ENCODE peak calls at places on chromosomes 13 and 19, in four cellular contexts. One of them, this sample, is unnamed.

GRCh38 chr13:45055198-45055901 is 65.0 kb upstream of the GTF2F2 start:
- DNase-seq in neuronal stem cell: no peak
- DNase-seq in substantia nigra: no peak
- DNase-seq in left ventricle myocardium inferior: no peak
- DNase-seq in this sample: no peak

GRCh38 chr19:50994129-50994528 is 7.3 kb downstream of the KLK8 start:
- DNase-seq in neuronal stem cell: no peak
- DNase-seq in substantia nigra: no peak
- DNase-seq in left ventricle myocardium inferior: no peak
- DNase-seq in this sample: no peak

GRCh38 chr19:33373701-33374405 is at the start of gene CEBPG:
- DNase-seq in neuronal stem cell: peak
- DNase-seq in substantia nigra: no peak
- DNase-seq in left ventricle myocardium inferior: peak
- DNase-seq in this sample: no peak

GRCh38 chr13:36778083-36778671 is 40.8 kb upstream of the RFXAP start:
- DNase-seq in neuronal stem cell: peak
- DNase-seq in substantia nigra: no peak
- DNase-seq in left ventricle myocardium inferior: no peak
- DNase-seq in this sample: no peak

GRCh38 chr13:77184455-77184854 is 142.4 kb downstream of the MYCBP2 start:
- DNase-seq in neuronal stem cell: no peak
- DNase-seq in substantia nigra: no peak
- DNase-seq in left ventricle myocardium inferior: no peak
- DNase-seq in this sample: no peak

GRCh38 chr19:42191855-42192254 is 25.6 kb downstream of the DEDD2 start:
- DNase-seq in neuronal stem cell: no peak
- DNase-seq in substantia nigra: no peak
- DNase-seq in left ventricle myocardium inferior: no peak
- DNase-seq in this sample: no peak

GRCh38 chr13:45564108-45564507 is 51.4 kb downstream of the ERICH6B start:
- DNase-seq in neuronal stem cell: peak
- DNase-seq in substantia nigra: no peak
- DNase-seq in left ventricle myocardium inferior: no peak
- DNase-seq in this sample: no peak

GRCh38 chr13:36282818-36283432 is 14.7 kb downstream of the CCDC169 start:
- DNase-seq in neuronal stem cell: peak
- DNase-seq in substantia nigra: no peak
- DNase-seq in left ventricle myocardium inferior: no peak
- DNase-seq in this sample: no peak

GRCh38 chr19:532578-533484 is 1.3 kb downstream of the CDC34 start:
- DNase-seq in neuronal stem cell: no peak
- DNase-seq in substantia nigra: peak
- DNase-seq in left ventricle myocardium inferior: peak
- DNase-seq in this sample: peak

GRCh38 chr19:2127758-2128157 is 23.6 kb downstream of the AP3D1 start:
- DNase-seq in neuronal stem cell: no peak
- DNase-seq in substantia nigra: no peak
- DNase-seq in left ventricle myocardium inferior: peak
- DNase-seq in this sample: no peak

GRCh38 chr13:68984688-68985319 is 1122.8 kb upstream of the ATXN8OS start:
- DNase-seq in neuronal stem cell: no peak
- DNase-seq in substantia nigra: no peak
- DNase-seq in left ventricle myocardium inferior: no peak
- DNase-seq in this sample: no peak

GRCh38 chr19:12985049-12985776 is 10.1 kb upstream of the NFIX start:
- DNase-seq in neuronal stem cell: no peak
- DNase-seq in substantia nigra: peak
- DNase-seq in left ventricle myocardium inferior: peak
- DNase-seq in this sample: peak

GRCh38 chr13:102033316-102033715 is 368.5 kb downstream of the FGF14 start:
- DNase-seq in neuronal stem cell: no peak
- DNase-seq in substantia nigra: no peak
- DNase-seq in left ventricle myocardium inferior: no peak
- DNase-seq in this sample: no peak

GRCh38 chr19:4229179-4229931 is at the start of gene EBI3:
- DNase-seq in neuronal stem cell: no peak
- DNase-seq in substantia nigra: peak
- DNase-seq in left ventricle myocardium inferior: peak
- DNase-seq in this sample: no peak

GRCh38 chr13:102017248-102017647 is 384.6 kb downstream of the FGF14 start:
- DNase-seq in neuronal stem cell: no peak
- DNase-seq in substantia nigra: no peak
- DNase-seq in left ventricle myocardium inferior: no peak
- DNase-seq in this sample: no peak

GRCh38 chr19:57279418-57280164 is 694 bp upstream of the ZNF460 start:
- DNase-seq in neuronal stem cell: peak
- DNase-seq in substantia nigra: peak
- DNase-seq in left ventricle myocardium inferior: peak
- DNase-seq in this sample: peak

GRCh38 chr13:62309904-62310303 is 894.3 kb upstream of the PCDH20 start:
- DNase-seq in neuronal stem cell: peak
- DNase-seq in substantia nigra: no peak
- DNase-seq in left ventricle myocardium inferior: no peak
- DNase-seq in this sample: no peak

GRCh38 chr19:53555352-53555751 is 17.4 kb downstream of the ZNF331 start:
- DNase-seq in neuronal stem cell: no peak
- DNase-seq in substantia nigra: no peak
- DNase-seq in left ventricle myocardium inferior: no peak
- DNase-seq in this sample: no peak

GRCh38 chr13:25353344-25353743 is 18.4 kb upstream of the ATP8A2 start:
- DNase-seq in neuronal stem cell: no peak
- DNase-seq in substantia nigra: no peak
- DNase-seq in left ventricle myocardium inferior: no peak
- DNase-seq in this sample: no peak

GRCh38 chr19:29743681-29744080 is 28.6 kb upstream of the C19orf12 start:
- DNase-seq in neuronal stem cell: no peak
- DNase-seq in substantia nigra: no peak
- DNase-seq in left ventricle myocardium inferior: no peak
- DNase-seq in this sample: no peak

GRCh38 chr19:47779524-47780214 is 1.2 kb downstream of the SELENOW start:
- DNase-seq in neuronal stem cell: no peak
- DNase-seq in substantia nigra: peak
- DNase-seq in left ventricle myocardium inferior: peak
- DNase-seq in this sample: peak

GRCh38 chr13:26220575-26220974 is 1.5 kb downstream of the RNF6 start:
- DNase-seq in neuronal stem cell: no peak
- DNase-seq in substantia nigra: no peak
- DNase-seq in left ventricle myocardium inferior: no peak
- DNase-seq in this sample: no peak

GRCh38 chr13:35720690-35721554 is 244.4 kb upstream of the MAB21L1 start:
- DNase-seq in neuronal stem cell: peak
- DNase-seq in substantia nigra: peak
- DNase-seq in left ventricle myocardium inferior: no peak
- DNase-seq in this sample: peak

GRCh38 chr13:104106705-104107393 is 1040.6 kb upstream of the SLC10A2 start:
- DNase-seq in neuronal stem cell: no peak
- DNase-seq in substantia nigra: no peak
- DNase-seq in left ventricle myocardium inferior: no peak
- DNase-seq in this sample: no peak

GRCh38 chr19:47027586-47028371 is 8.1 kb downstream of the NPAS1 start:
- DNase-seq in neuronal stem cell: no peak
- DNase-seq in substantia nigra: no peak
- DNase-seq in left ventricle myocardium inferior: no peak
- DNase-seq in this sample: no peak

GRCh38 chr13:44267203-44267602 is 106.4 kb upstream of the SERP2 start:
- DNase-seq in neuronal stem cell: no peak
- DNase-seq in substantia nigra: no peak
- DNase-seq in left ventricle myocardium inferior: no peak
- DNase-seq in this sample: no peak

GRCh38 chr13:63274772-63275171 is 1859.1 kb upstream of the PCDH20 start:
- DNase-seq in neuronal stem cell: no peak
- DNase-seq in substantia nigra: no peak
- DNase-seq in left ventricle myocardium inferior: no peak
- DNase-seq in this sample: no peak

GRCh38 chr13:74969419-74969818 is 512.5 kb downstream of the TBC1D4 start:
- DNase-seq in neuronal stem cell: no peak
- DNase-seq in substantia nigra: no peak
- DNase-seq in left ventricle myocardium inferior: no peak
- DNase-seq in this sample: no peak

DNA sequence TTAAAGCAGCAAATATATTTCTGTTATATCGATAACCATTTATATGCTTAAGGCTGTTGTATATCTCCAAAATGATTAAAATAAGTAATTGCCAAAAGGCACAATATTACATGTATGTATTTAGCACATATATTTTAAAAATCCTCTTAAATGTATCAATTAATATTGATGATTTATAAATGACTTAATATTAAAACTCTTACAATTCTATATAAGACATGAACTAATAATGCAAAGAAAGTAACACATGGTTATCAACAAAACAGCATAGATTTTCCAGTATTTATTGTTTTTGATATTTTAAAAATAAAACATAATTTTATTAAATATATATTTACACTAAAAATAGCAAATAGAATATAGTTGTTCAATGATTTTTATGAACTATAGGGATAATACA is 32.4 kb downstream of the PCDH9 start:
- DNase-seq in neuronal stem cell: no peak
- DNase-seq in substantia nigra: no peak
- DNase-seq in left ventricle myocardium inferior: no peak
- DNase-seq in this sample: no peak
- H3K27ac ChIP-seq in neuronal stem cell: no peak
- H3K27ac ChIP-seq in substantia nigra: no peak
- H3K27ac ChIP-seq in left ventricle myocardium inferior: no peak
- H3K27ac ChIP-seq in this sample: no peak

DNA sequence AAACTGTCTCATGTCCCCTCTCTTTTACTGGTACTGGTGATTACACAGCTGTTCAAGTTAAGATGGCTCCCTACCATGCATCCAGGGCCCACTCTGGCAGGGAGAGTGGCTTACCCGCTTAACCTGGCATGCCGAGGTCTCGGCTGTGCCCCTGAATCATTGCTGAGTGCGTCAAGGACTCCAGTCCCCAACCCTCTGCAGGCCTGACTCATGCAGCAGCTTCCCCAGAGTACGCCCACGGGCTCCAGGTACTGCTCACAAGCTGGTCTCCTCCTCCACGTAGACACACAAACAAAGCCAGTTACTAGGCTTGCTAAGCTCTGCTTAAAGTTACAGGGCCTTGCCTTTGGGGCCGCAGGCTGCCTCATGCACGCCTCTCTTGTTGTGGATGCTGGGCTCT is 447.4 kb downstream of the COG6 start:
- DNase-seq in neuronal stem cell: no peak
- DNase-seq in substantia nigra: no peak
- DNase-seq in left ventricle myocardium inferior: no peak
- DNase-seq in this sample: peak
- H3K27ac ChIP-seq in neuronal stem cell: no peak
- H3K27ac ChIP-seq in substantia nigra: no peak
- H3K27ac ChIP-seq in left ventricle myocardium inferior: no peak
- H3K27ac ChIP-seq in this sample: no peak

GRCh38 chr19:18283338-18283737 is 1.9 kb upstream of the JUND start:
- DNase-seq in neuronal stem cell: no peak
- DNase-seq in substantia nigra: no peak
- DNase-seq in left ventricle myocardium inferior: no peak
- DNase-seq in this sample: no peak
- H3K27ac ChIP-seq in neuronal stem cell: no peak
- H3K27ac ChIP-seq in substantia nigra: no peak
- H3K27ac ChIP-seq in left ventricle myocardium inferior: peak
- H3K27ac ChIP-seq in this sample: no peak

DNA sequence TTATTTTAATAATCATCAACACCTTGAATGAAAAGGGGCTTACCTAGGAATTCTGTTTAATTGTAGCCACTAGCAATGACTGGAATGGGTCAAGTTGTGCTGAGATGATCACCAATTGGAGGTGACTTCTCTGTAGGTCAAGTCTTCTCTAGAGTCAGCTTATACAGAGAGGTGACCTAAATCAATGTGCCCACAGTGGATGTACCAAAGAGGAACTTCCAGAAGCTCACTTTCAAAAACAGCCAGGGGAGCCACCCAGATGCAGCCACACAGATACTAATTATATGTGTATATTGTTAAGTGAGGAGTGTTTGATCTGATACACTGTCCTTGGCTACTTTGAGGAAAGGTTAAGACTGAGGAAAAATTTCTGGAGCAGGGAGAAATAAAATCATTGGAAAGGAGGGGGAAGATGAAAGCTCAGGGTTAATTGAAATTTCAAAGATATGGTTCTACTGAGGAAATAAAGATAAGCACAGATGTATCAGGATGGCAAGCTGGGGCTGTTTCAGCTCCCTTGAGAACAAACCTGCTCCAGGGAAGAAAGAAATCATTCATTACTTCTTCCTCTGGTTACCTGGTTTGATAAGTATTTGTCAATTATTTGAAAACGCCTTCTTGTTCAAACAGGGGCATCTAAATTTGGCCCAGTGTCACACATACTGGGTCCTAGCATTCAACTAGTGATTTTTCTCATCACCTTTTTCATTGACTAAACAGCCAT is 5.1 kb downstream of the GPR183 start:
- DNase-seq in neuronal stem cell: no peak
- DNase-seq in substantia nigra: no peak
- DNase-seq in left ventricle myocardium inferior: no peak
- DNase-seq in this sample: no peak
- H3K27ac ChIP-seq in neuronal stem cell: no peak
- H3K27ac ChIP-seq in substantia nigra: no peak
- H3K27ac ChIP-seq in left ventricle myocardium inferior: no peak
- H3K27ac ChIP-seq in this sample: no peak

DNA sequence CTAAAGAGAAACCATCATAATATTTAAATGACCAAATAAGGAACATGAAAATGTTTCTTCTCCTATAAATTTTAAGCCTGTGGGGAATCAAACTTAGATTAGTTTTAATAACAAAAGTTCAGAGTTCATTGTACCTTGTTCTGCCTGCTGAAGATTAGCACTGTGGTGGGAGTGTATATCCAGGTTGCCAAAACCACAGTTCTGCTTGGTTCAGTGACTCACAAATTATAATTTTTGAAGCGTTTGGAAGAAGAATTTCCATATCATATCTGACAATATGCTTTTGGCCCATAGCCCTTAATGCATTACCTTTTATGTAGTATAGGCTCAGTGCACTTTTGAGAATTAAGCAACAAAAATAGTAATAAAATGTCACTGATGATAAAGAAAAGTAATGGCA is 545.2 kb downstream of the GPC6 start:
- DNase-seq in neuronal stem cell: no peak
- DNase-seq in substantia nigra: no peak
- DNase-seq in left ventricle myocardium inferior: no peak
- DNase-seq in this sample: no peak
- H3K27ac ChIP-seq in neuronal stem cell: no peak
- H3K27ac ChIP-seq in substantia nigra: no peak
- H3K27ac ChIP-seq in left ventricle myocardium inferior: no peak
- H3K27ac ChIP-seq in this sample: no peak

This sample was measured in caudate nucleus.